ENCODE peak calls at places on chromosomes 1 and 21, in four cellular contexts. Y is adipocyte; J is MM.1S; U is CD4-positive, CD25-positive, alpha-beta regulatory T cell. O is an unnamed sample.

GRCh38 chr1:182299728-182300581 is 91.6 kb downstream of the GLUL start:
- DNase-seq in Y (peak; percentile 70), J (no peak), U (no peak), O (peak; percentile 28)

GRCh38 chr21:42524341-42525227 is 10.9 kb downstream of the SLC37A1 start:
- DNase-seq in Y (peak; percentile 65), J (peak; percentile 91), U (no peak), O (no peak)

GRCh38 chr1:159339517-159339916 is 37.4 kb downstream of the FCER1A start:
- DNase-seq in Y (peak; percentile 11), J (no peak), U (no peak), O (no peak)

GRCh38 chr1:112762541-112763141 is 47.5 kb upstream of the PPM1J start:
- DNase-seq in Y (peak; percentile 24), J (no peak), U (no peak), O (no peak)

GRCh38 chr1:112603541-112603940 is 15.4 kb downstream of the ST7L start:
- DNase-seq in Y (no peak), J (no peak), U (no peak), O (no peak)

GRCh38 chr1:195717651-195718050 is 890.6 kb downstream of the KCNT2 start:
- DNase-seq in Y (peak; percentile 56), J (no peak), U (no peak), O (no peak)

GRCh38 chr1:214331827-214332423 is 51.0 kb downstream of the SMYD2 start:
- DNase-seq in Y (peak; percentile 57), J (peak; percentile 55), U (peak; percentile 15), O (peak; percentile 48)

GRCh38 chr1:163265547-163265946 is 56.2 kb upstream of the NUF2 start:
- DNase-seq in Y (no peak), J (no peak), U (no peak), O (no peak)

GRCh38 chr1:118826669-118827068 is 161.5 kb downstream of the TBX15 start:
- DNase-seq in Y (no peak), J (no peak), U (no peak), O (no peak)

GRCh38 chr21:26809745-26810144 is 35.5 kb downstream of the ADAMTS1 start:
- DNase-seq in Y (no peak), J (no peak), U (no peak), O (no peak)

GRCh38 chr1:211628446-211628845 is 47.0 kb downstream of the NEK2 start:
- DNase-seq in Y (no peak), J (no peak), U (no peak), O (no peak)

GRCh38 chr1:14791611-14792010 is 193.1 kb downstream of the KAZN start:
- DNase-seq in Y (no peak), J (no peak), U (no peak), O (no peak)

GRCh38 chr1:83725735-83726360 is 273.1 kb downstream of the TTLL7 start:
- DNase-seq in Y (no peak), J (no peak), U (no peak), O (no peak)

GRCh38 chr1:221912230-221912629 is 170.3 kb upstream of the DUSP10 start:
- DNase-seq in Y (no peak), J (no peak), U (no peak), O (no peak)

GRCh38 chr1:110449661-110450651 is 993 bp upstream of the PROK1 start:
- DNase-seq in Y (peak; percentile 78), J (no peak), U (no peak), O (no peak)

GRCh38 chr1:244056602-244057001 is 5.5 kb downstream of the ZBTB18 start:
- DNase-seq in Y (no peak), J (no peak), U (no peak), O (no peak)

GRCh38 chr1:78408830-78409229 is 81.9 kb upstream of the PTGFR start:
- DNase-seq in Y (peak; percentile 49), J (no peak), U (no peak), O (no peak)

GRCh38 chr1:166924829-166925541 is 48.9 kb upstream of the TADA1 start:
- DNase-seq in Y (no peak), J (no peak), U (no peak), O (no peak)

GRCh38 chr1:14808768-14809167 is 210.3 kb downstream of the KAZN start:
- DNase-seq in Y (no peak), J (no peak), U (no peak), O (no peak)

GRCh38 chr21:27134513-27134912 is 167.6 kb upstream of the ADAMTS5 start:
- DNase-seq in Y (no peak), J (no peak), U (no peak), O (no peak)

GRCh38 chr1:57874426-57874825 is 450.6 kb upstream of the DAB1 start:
- DNase-seq in Y (no peak), J (no peak), U (no peak), O (no peak)

GRCh38 chr1:149927056-149927534 is 508 bp downstream of the SF3B4 start:
- DNase-seq in Y (peak; percentile 28), J (no peak), U (no peak), O (no peak)

GRCh38 chr1:204650911-204651570 is 34.5 kb downstream of the LRRN2 start:
- DNase-seq in Y (no peak), J (no peak), U (no peak), O (no peak)

GRCh38 chr1:112460672-112461071 is 48.1 kb upstream of the WNT2B start:
- DNase-seq in Y (peak; percentile 15), J (no peak), U (no peak), O (no peak)

GRCh38 chr1:58402444-58402843 is 144.1 kb downstream of the OMA1 start:
- DNase-seq in Y (peak; percentile 4), J (no peak), U (no peak), O (no peak)

GRCh38 chr1:44630116-44630515 is 44.2 kb downstream of the TMEM53 start:
- DNase-seq in Y (peak; percentile 30), J (no peak), U (no peak), O (no peak)

GRCh38 chr1:59107916-59108315 is 189.0 kb upstream of the FGGY start:
- DNase-seq in Y (no peak), J (no peak), U (no peak), O (no peak)

GRCh38 chr1:52413410-52414104 is 9.2 kb downstream of the PRPF38A start:
- DNase-seq in Y (no peak), J (no peak), U (no peak), O (no peak)

GRCh38 chr1:117857434-117857833 is 72.0 kb downstream of the GDAP2 start:
- DNase-seq in Y (no peak), J (no peak), U (no peak), O (no peak)

GRCh38 chr1:234862360-234862943 is 252.5 kb upstream of the IRF2BP2 start:
- DNase-seq in Y (no peak), J (no peak), U (no peak), O (no peak)

GRCh38 chr1:179090522-179090921 is 8.7 kb downstream of the TOR3A start:
- DNase-seq in Y (no peak), J (no peak), U (no peak), O (no peak)

GRCh38 chr1:113388621-113389355 is 1.5 kb upstream of the MAGI3 start:
- DNase-seq in Y (peak; percentile 43), J (no peak), U (no peak), O (no peak)

GRCh38 chr1:44327679-44328491 is 27.2 kb downstream of the ERI3 start:
- DNase-seq in Y (peak; percentile 99), J (no peak), U (no peak), O (no peak)

GRCh38 chr1:29392486-29393450 is 156.4 kb downstream of the PTPRU start:
- DNase-seq in Y (no peak), J (no peak), U (no peak), O (no peak)

GRCh38 chr1:187464320-187464719 is 635.6 kb downstream of the PLA2G4A start:
- DNase-seq in Y (no peak), J (no peak), U (no peak), O (no peak)

GRCh38 chr1:169874229-169874628 is 19.5 kb downstream of the SCYL3 start:
- DNase-seq in Y (peak; percentile 63), J (no peak), U (no peak), O (no peak)

DNA sequence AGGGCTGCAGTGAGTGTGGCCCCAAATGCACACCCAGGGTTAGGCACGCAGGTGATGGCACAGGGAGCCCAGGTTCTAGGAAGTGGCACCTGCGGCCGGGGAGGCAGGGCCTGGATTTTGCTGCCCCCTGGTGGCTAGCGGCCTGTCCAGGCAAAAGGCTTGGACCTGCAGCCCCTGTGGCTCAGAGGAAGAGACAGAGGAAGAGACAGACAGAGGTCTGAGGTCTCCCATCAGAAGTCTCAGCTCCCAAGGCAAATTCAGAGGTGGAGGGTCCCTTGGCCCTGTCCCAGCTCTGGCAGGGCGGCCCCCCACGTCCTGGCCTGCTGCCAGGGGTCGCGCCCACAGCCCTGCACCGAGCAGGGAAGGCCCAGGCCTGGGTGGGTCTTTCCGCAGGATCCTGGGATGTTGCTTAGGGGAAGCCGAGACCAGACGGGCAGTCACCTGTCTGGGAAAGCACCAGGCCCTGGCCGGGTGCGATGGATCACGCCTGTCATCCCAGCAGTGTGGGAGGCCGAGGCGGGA is 8.0 kb upstream of the TNFRSF14 start:
- DNase-seq in Y (peak; percentile 87), J (peak; percentile 90), U (peak; percentile 69), O (peak; percentile 85)
- H3K4me3 ChIP-seq in Y (peak overlapping the region; percentile 43), J (peak overlapping the region; percentile 73), U (peak overlapping the region; percentile 55), O (peak overlapping the region; percentile 88)

DNA sequence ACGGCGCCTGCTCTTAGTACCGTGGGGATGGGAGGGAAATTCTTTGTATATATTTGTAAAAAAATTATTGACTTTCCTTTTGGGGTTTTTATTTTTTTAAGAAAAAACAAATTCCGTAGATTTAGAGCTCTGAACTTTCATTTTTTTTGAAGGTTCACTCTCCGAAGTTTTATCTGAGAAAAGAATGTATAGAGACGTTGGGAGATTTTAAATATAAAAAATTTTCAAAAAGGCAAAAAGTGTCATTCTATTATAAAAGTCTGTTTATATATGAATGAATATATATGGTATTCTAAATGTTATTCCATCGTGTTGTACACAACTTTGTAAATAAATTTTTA is 2.4 kb downstream of the FOXD3 start:
- DNase-seq in Y (no peak), J (no peak), U (no peak), O (no peak)
- H3K4me3 ChIP-seq in Y (no peak overlapping the region), J (no peak overlapping the region), U (no peak overlapping the region), O (no peak overlapping the region)

DNA sequence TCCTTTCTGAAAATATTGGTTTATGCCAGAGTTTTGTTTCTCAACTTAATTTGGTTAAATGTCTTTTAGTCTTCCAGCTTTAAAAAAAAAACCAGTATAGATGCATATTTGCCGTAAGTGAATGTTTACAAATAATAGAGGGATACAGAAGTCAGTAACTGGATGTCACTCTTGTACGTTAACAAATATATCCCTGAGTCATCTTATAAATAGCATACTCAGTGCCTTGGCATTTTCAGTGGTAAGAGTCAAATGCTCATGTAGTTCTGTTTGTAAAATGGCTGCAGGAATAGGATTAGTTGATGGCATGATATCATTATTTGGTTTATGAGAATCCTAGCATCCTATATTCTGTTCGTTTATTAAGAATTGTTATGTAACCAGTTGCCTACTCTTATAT is 55.4 kb downstream of the SPEN start:
- DNase-seq in Y (peak; percentile 77), J (no peak), U (no peak), O (no peak)
- H3K4me3 ChIP-seq in Y (no peak overlapping the region), J (no peak overlapping the region), U (no peak overlapping the region), O (no peak overlapping the region)

GRCh38 chr21:17003763-17004373 is 509.0 kb upstream of the CXADR start:
- DNase-seq in Y (peak; percentile 56), J (peak; percentile 58), U (no peak), O (peak; percentile 0)
- H3K4me3 ChIP-seq in Y (peak overlapping the region; percentile 76), J (peak overlapping the region; percentile 40), U (no peak overlapping the region), O (no peak overlapping the region)

GRCh38 chr1:105326883-105327282 is 1577.2 kb downstream of the AMY1C start:
- DNase-seq in Y (no peak), J (no peak), U (no peak), O (no peak)
- H3K4me3 ChIP-seq in Y (no peak overlapping the region), J (no peak overlapping the region), U (no peak overlapping the region), O (no peak overlapping the region)